ENCODE peak calls at places on chromosome 16, in eight cellular contexts. E is breast epithelium, Y is H9, K is AG04450, R is uterus, I is mucosa of descending colon, Q is activated B cell treated with CpG ODN at 0.5 μM for 24 hours, C is neural crest cell. N is an unnamed sample.

GRCh38 chr16:57735755-57736418 is at the start of gene KATNB1:
- DNase-seq in E (no peak), Y (no peak), K (no peak), R (no peak), I (no peak), Q (no peak), C (peak; percentile 25), N (no peak)

GRCh38 chr16:15650698-15651161 is 685 bp downstream of the NDE1 start:
- DNase-seq in E (no peak), Y (peak; percentile 39), K (no peak), R (peak; percentile 39), I (peak; percentile 62), Q (peak; percentile 40), C (peak; percentile 7), N (no peak)

GRCh38 chr16:57690782-57691471 is 3.7 kb upstream of the DRC7 start:
- DNase-seq in E (no peak), Y (no peak), K (no peak), R (peak; percentile 1), I (no peak), Q (no peak), C (no peak), N (no peak)

GRCh38 chr16:85637061-85637807 is 24.1 kb downstream of the GSE1 start:
- DNase-seq in E (no peak), Y (no peak), K (no peak), R (no peak), I (no peak), Q (no peak), C (no peak), N (no peak)

GRCh38 chr16:1729445-1729844 is 23.4 kb downstream of the MAPK8IP3 start:
- DNase-seq in E (no peak), Y (no peak), K (no peak), R (no peak), I (no peak), Q (no peak), C (no peak), N (no peak)

GRCh38 chr16:1474796-1475551 is at the start of gene CLCN7:
- DNase-seq in E (peak; percentile 89), Y (peak; percentile 87), K (peak; percentile 53), R (peak; percentile 89), I (peak; percentile 94), Q (peak; percentile 91), C (peak; percentile 78), N (peak; percentile 76)

GRCh38 chr16:84096447-84097005 is 20.2 kb downstream of the MBTPS1 start:
- DNase-seq in E (no peak), Y (no peak), K (no peak), R (no peak), I (no peak), Q (no peak), C (no peak), N (no peak)

GRCh38 chr16:4679156-4679853 is 14.1 kb upstream of the NUDT16L1 start:
- DNase-seq in E (peak; percentile 43), Y (no peak), K (no peak), R (peak; percentile 65), I (peak; percentile 81), Q (no peak), C (no peak), N (peak; percentile 62)

GRCh38 chr16:15523092-15523541 is 88.7 kb downstream of the BMERB1 start:
- DNase-seq in E (no peak), Y (no peak), K (no peak), R (no peak), I (peak; percentile 55), Q (no peak), C (no peak), N (no peak)

GRCh38 chr16:57064995-57065394 is 27.4 kb upstream of the CPNE2 start:
- DNase-seq in E (no peak), Y (no peak), K (no peak), R (no peak), I (no peak), Q (no peak), C (no peak), N (no peak)

GRCh38 chr16:15493416-15494181 is 59.2 kb downstream of the BMERB1 start:
- DNase-seq in E (no peak), Y (no peak), K (no peak), R (peak; percentile 69), I (no peak), Q (no peak), C (no peak), N (no peak)

GRCh38 chr16:68605746-68606145 is 39.4 kb upstream of the CDH3 start:
- DNase-seq in E (peak; percentile 20), Y (no peak), K (no peak), R (no peak), I (no peak), Q (no peak), C (no peak), N (no peak)

GRCh38 chr16:1696863-1697262 is 9.1 kb upstream of the MAPK8IP3 start:
- DNase-seq in E (no peak), Y (no peak), K (no peak), R (no peak), I (no peak), Q (no peak), C (no peak), N (no peak)

GRCh38 chr16:85523602-85524364 is 89.3 kb upstream of the GSE1 start:
- DNase-seq in E (no peak), Y (peak; percentile 79), K (no peak), R (no peak), I (no peak), Q (no peak), C (no peak), N (no peak)

GRCh38 chr16:10661236-10661635 is 33.5 kb downstream of the TEKT5 start:
- DNase-seq in E (no peak), Y (no peak), K (no peak), R (no peak), I (no peak), Q (no peak), C (no peak), N (no peak)

GRCh38 chr16:85316321-85316919 is 204.1 kb upstream of the CIBAR2 start:
- DNase-seq in E (no peak), Y (peak; percentile 86), K (no peak), R (no peak), I (peak; percentile 41), Q (no peak), C (peak; percentile 73), N (no peak)

GRCh38 chr16:16166085-16166484 is 57.2 kb downstream of the ABCC6 start:
- DNase-seq in E (no peak), Y (no peak), K (no peak), R (no peak), I (no peak), Q (no peak), C (no peak), N (no peak)

GRCh38 chr16:54270711-54271110 is 15.9 kb downstream of the IRX3 start:
- DNase-seq in E (no peak), Y (peak; percentile 15), K (no peak), R (no peak), I (no peak), Q (no peak), C (no peak), N (no peak)

GRCh38 chr16:751152-752007 is 9.2 kb upstream of the MSLN start:
- DNase-seq in E (peak; percentile 80), Y (no peak), K (no peak), R (no peak), I (peak; percentile 43), Q (no peak), C (no peak), N (no peak)

GRCh38 chr16:9823510-9823909 is 358.7 kb downstream of the GRIN2A start:
- DNase-seq in E (no peak), Y (no peak), K (no peak), R (no peak), I (no peak), Q (no peak), C (no peak), N (no peak)

GRCh38 chr16:21283521-21284289 is 5.6 kb upstream of the CRYM start:
- DNase-seq in E (no peak), Y (peak; percentile 86), K (no peak), R (peak; percentile 29), I (peak; percentile 62), Q (peak; percentile 51), C (peak; percentile 71), N (peak; percentile 75)

DNA sequence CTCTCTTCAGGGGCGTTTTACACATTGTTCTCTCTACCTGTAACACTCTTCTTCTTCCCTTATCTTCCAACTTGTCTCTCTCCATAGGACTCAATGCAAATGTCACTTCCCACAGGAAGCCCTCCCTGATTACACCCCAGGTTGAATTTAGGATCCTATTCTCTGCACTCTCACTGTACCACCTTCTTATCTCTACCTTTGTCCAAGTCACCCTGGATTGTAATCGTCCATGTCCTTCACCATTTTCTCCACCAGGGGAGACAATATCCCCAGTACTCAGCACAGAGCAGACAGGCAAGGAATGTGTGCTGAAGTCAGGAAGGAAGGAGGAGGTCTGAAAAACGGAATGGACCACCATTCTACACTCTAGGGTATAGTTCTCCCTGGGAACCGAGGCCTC is 14.1 kb downstream of the C16orf82 start:
- DNase-seq in E (no peak), Y (peak; percentile 72), K (no peak), R (no peak), I (no peak), Q (no peak), C (no peak), N (no peak)
- TF ChIP-seq CTCF in E (no peak), Y (peak; percentile 71), K (peak; percentile 52), R (no peak), I (no peak), Q (no peak), C (peak; percentile 56), N (peak; percentile 58)

GRCh38 chr16:87183647-87184046 is 133.5 kb downstream of the C16orf95 start:
- DNase-seq in E (no peak), Y (no peak), K (no peak), R (no peak), I (no peak), Q (no peak), C (no peak), N (no peak)
- TF ChIP-seq CTCF in E (no peak), Y (no peak), K (no peak), R (no peak), I (no peak), Q (no peak), C (no peak), N (no peak)

GRCh38 chr16:12339686-12340085 is 363.2 kb downstream of the SNX29 start:
- DNase-seq in E (no peak), Y (no peak), K (peak; percentile 16), R (no peak), I (no peak), Q (no peak), C (no peak), N (no peak)

GRCh38 chr16:12341966-12342365 is 365.4 kb downstream of the SNX29 start:
- DNase-seq in E (no peak), Y (no peak), K (no peak), R (no peak), I (no peak), Q (no peak), C (no peak), N (no peak)

GRCh38 chr16:12344577-12345343 is 368.2 kb downstream of the SNX29 start:
- DNase-seq in E (no peak), Y (no peak), K (no peak), R (no peak), I (no peak), Q (no peak), C (no peak), N (no peak)

GRCh38 chr16:12343913-12344312 is 367.4 kb downstream of the SNX29 start:
- DNase-seq in E (no peak), Y (no peak), K (no peak), R (no peak), I (no peak), Q (no peak), C (no peak), N (no peak)

GRCh38 chr16:12341423-12341822 is 364.9 kb downstream of the SNX29 start:
- DNase-seq in E (no peak), Y (no peak), K (no peak), R (no peak), I (no peak), Q (no peak), C (no peak), N (no peak)
- TF ChIP-seq CTCF in E (no peak), Y (no peak), K (peak; percentile 13), R (no peak), I (no peak), Q (no peak), C (no peak), N (no peak)

GRCh38 chr16:89599451-89599858 is 14.0 kb upstream of the DPEP1 start:
- DNase-seq in E (no peak), Y (peak; percentile 89), K (no peak), R (no peak), I (no peak), Q (no peak), C (no peak), N (no peak)
- TF ChIP-seq CTCF in E (no peak), Y (peak; percentile 72), K (peak; percentile 13), R (no peak), I (no peak), Q (no peak), C (peak; percentile 42), N (no peak)